ENCODE peak calls at places on chromosomes 11 and 22, in seven cellular contexts. J is GM12892, E is HepG2, X is GM12878, H is K562, F is SK-N-SH, A is H1. R is an unnamed sample.

GRCh38 chr11:15472405-15472799 is 357.7 kb downstream of the INSC start:
- DNase-seq in X (no peak), A (no peak), J (no peak), E (no peak), H (no peak), F (peak; percentile 38), R (no peak)

GRCh38 chr11:10375280-10376048 is 70.6 kb downstream of the ADM start:
- DNase-seq in J (no peak), A (peak; percentile 22), X (no peak), E (no peak), H (no peak), F (no peak), R (no peak)

GRCh38 chr11:47915407-47916137 is 64.8 kb upstream of the PTPRJ start:
- DNase-seq in A (no peak), E (peak; percentile 37), H (no peak), X (no peak), F (peak; percentile 41), J (no peak), R (no peak)

GRCh38 chr11:7385532-7385931 is 99.8 kb upstream of the OLFML1 start:
- DNase-seq in J (no peak), A (no peak), E (no peak), F (no peak), X (no peak), H (no peak), R (no peak)

GRCh38 chr11:29802522-29802921 is 214.3 kb downstream of the KCNA4 start:
- DNase-seq in H (no peak), X (no peak), E (no peak), J (no peak), A (no peak), F (no peak), R (no peak)

GRCh38 chr11:65380460-65381126 is 1.9 kb downstream of the SLC25A45 start:
- DNase-seq in J (no peak), A (no peak), X (no peak), E (no peak), F (no peak), H (no peak), R (no peak)

GRCh38 chr11:70233511-70233919 is 30.4 kb downstream of the FADD start:
- DNase-seq in E (peak; percentile 58), F (no peak), J (no peak), A (no peak), H (peak; percentile 33), X (no peak), R (no peak)

GRCh38 chr11:122232985-122233384 is 117.0 kb upstream of the BLID start:
- DNase-seq in E (no peak), J (no peak), F (no peak), X (no peak), A (no peak), H (no peak), R (no peak)

GRCh38 chr11:109208116-109208515 is 213.9 kb upstream of the C11orf87 start:
- DNase-seq in E (no peak), J (no peak), F (no peak), X (no peak), A (no peak), H (no peak), R (no peak)

GRCh38 chr11:93844568-93844967 is 5.8 kb downstream of the VSTM5 start:
- DNase-seq in F (no peak), X (no peak), E (no peak), A (no peak), J (no peak), H (no peak), R (no peak)

GRCh38 chr22:50325444-50326224 is 1.2 kb downstream of the DENND6B start:
- DNase-seq in E (no peak), F (no peak), A (no peak), J (no peak), H (no peak), X (no peak), R (no peak)

GRCh38 chr11:34266090-34266912 is 91.5 kb downstream of the ABTB2 start:
- DNase-seq in E (no peak), J (no peak), X (no peak), F (no peak), H (no peak), A (no peak), R (no peak)

GRCh38 chr11:94000641-94001040 is 20.5 kb upstream of the HEPHL1 start:
- DNase-seq in H (no peak), F (no peak), X (no peak), J (no peak), E (no peak), A (no peak), R (no peak)

GRCh38 chr11:78669249-78669648 is 94.6 kb upstream of the NARS2 start:
- DNase-seq in X (no peak), J (no peak), A (no peak), F (no peak), H (no peak), E (no peak), R (no peak)

GRCh38 chr11:77724639-77725038 is 87.0 kb upstream of the CLNS1A start:
- DNase-seq in H (no peak), X (no peak), A (no peak), E (no peak), J (no peak), F (no peak), R (no peak)

GRCh38 chr11:65421204-65422103 is 1.1 kb upstream of the NEAT1 start:
- DNase-seq in X (no peak), A (peak; percentile 60), F (peak; percentile 59), J (no peak), H (no peak), E (peak; percentile 93), R (no peak)

GRCh38 chr11:8229299-8230177 is 34.1 kb downstream of the LMO1 start:
- DNase-seq in F (peak; percentile 83), J (no peak), X (no peak), A (no peak), E (no peak), H (no peak), R (no peak)

GRCh38 chr22:47631571-47632102 is 869.2 kb downstream of the TBC1D22A start:
- DNase-seq in E (no peak), A (no peak), X (no peak), H (peak; percentile 79), J (no peak), F (peak; percentile 71), R (no peak)
- TF ChIP-seq POLR2AphosphoS5 in E (no peak), A (no peak), X (no peak), H (peak; percentile 36), J (no peak), F (no peak), R (no peak)

GRCh38 chr11:66842501-66842895 is 743 bp upstream of the RCE1 start:
- DNase-seq in J (peak; percentile 13), F (no peak), E (no peak), X (no peak), A (no peak), H (no peak), R (peak; percentile 22)

GRCh38 chr11:66840317-66841091 is 2.7 kb upstream of the RCE1 start:
- DNase-seq in E (no peak), X (no peak), A (no peak), H (no peak), J (no peak), F (no peak), R (no peak)

GRCh38 chr11:66843776-66844495 is 695 bp downstream of the RCE1 start:
- DNase-seq in X (no peak), A (no peak), H (no peak), F (no peak), E (peak; percentile 14), J (peak; percentile 10), R (no peak)

GRCh38 chr11:66842896-66843775 is at the start of gene RCE1:
- DNase-seq in A (peak; percentile 96), H (peak; percentile 94), X (peak; percentile 37), J (peak; percentile 94), E (peak; percentile 71), F (peak; percentile 99), R (peak; percentile 97)

DNA sequence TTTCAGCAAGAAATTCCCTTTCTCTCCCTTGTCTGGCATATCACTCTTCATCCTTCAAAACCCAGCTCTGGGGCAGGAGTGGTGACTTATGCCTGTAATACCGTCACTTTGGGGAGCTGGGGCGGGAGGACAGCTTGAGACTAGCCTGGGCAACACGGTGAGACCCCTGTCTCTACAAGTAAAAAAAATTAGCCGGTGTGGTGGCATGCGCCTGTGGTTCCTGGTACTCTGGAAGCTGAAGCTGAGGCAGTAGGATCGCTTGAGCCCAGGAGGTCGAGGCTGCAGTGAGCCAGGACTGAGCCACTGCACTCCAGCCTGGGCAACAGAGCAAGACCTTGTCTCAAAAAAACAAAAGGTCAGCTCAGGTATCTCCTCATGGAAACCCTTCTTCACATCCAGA is 1.4 kb upstream of the RCE1 start:
- DNase-seq in F (no peak), X (no peak), H (no peak), E (no peak), J (no peak), A (no peak), R (no peak)
- TF ChIP-seq TAF1 in F (no peak), X (no peak), H (no peak), E (no peak), J (no peak), A (no peak), R (no peak)

GRCh38 chr11:45964911-45965389 is 42.5 kb downstream of the LARGE2 start:
- DNase-seq in J (peak; percentile 38), A (peak; percentile 70), X (peak; percentile 38), H (peak; percentile 77), F (peak; percentile 81), E (peak; percentile 54), R (peak; percentile 36)
- TF ChIP-seq POLR2AphosphoS5 in J (no peak), A (no peak), X (no peak), H (no peak), F (no peak), E (no peak), R (no peak)

GRCh38 chr11:45262900-45263299 is 23.2 kb downstream of the SYT13 start:
- DNase-seq in A (no peak), X (no peak), E (no peak), H (no peak), F (no peak), J (no peak), R (no peak)

GRCh38 chr11:45265963-45266692 is 20.0 kb downstream of the SYT13 start:
- DNase-seq in J (no peak), H (no peak), X (no peak), A (no peak), F (no peak), E (no peak), R (no peak)

GRCh38 chr11:45263773-45264172 is 22.4 kb downstream of the SYT13 start:
- DNase-seq in X (no peak), H (no peak), E (no peak), J (no peak), A (no peak), F (no peak), R (no peak)

GRCh38 chr11:45266693-45267451 is 19.3 kb downstream of the SYT13 start:
- DNase-seq in F (no peak), X (no peak), E (peak; percentile 5), J (no peak), H (peak; percentile 79), A (peak; percentile 97), R (no peak)

GRCh38 chr11:45264839-45265515 is 21.2 kb downstream of the SYT13 start:
- DNase-seq in F (no peak), E (peak; percentile 38), H (peak; percentile 23), X (no peak), A (no peak), J (no peak), R (no peak)
- TF ChIP-seq TAF1 in F (no peak), E (no peak), H (no peak), X (no peak), A (no peak), J (no peak), R (no peak)

R was measured in GM12891.